ENCODE peak calls at places on chromosomes 12 and 14, in five cellular contexts. A is OCI-LY7, L is WERI-Rb-1, T is SK-N-SH, D is neural progenitor cell. B is an unnamed sample. For H3K9me3, the result is how much of the 10 kb centered on the place peaks cover.

GRCh38 chr12:122854554-122854953 is 19.3 kb downstream of the HIP1R start:
- DNase-seq in A (no peak), L (no peak), T (no peak), D (no peak), B (no peak)

GRCh38 chr14:89349196-89350008 is 67.6 kb downstream of the FOXN3 start:
- DNase-seq in A (peak), L (peak), T (peak), D (peak), B (peak)

GRCh38 chr12:75724913-75725312 is 213.5 kb upstream of the KRR1 start:
- DNase-seq in A (no peak), L (peak), T (peak), D (no peak), B (no peak)

GRCh38 chr14:42555365-42555764 is 948.7 kb downstream of the LRFN5 start:
- DNase-seq in A (no peak), L (no peak), T (no peak), D (no peak), B (no peak)

GRCh38 chr12:104356231-104357115 is 52.9 kb downstream of the EID3 start:
- DNase-seq in A (no peak), L (no peak), T (no peak), D (no peak), B (no peak)

GRCh38 chr12:2295941-2296461 is 243.2 kb downstream of the CACNA1C start:
- DNase-seq in A (peak), L (no peak), T (no peak), D (no peak), B (no peak)

GRCh38 chr12:113173081-113173698 is 12.1 kb downstream of the DDX54 start:
- DNase-seq in A (peak), L (no peak), T (no peak), D (no peak), B (no peak)

GRCh38 chr14:51283402-51283825 is 43.4 kb downstream of the TMX1 start:
- DNase-seq in A (peak), L (peak), T (peak), D (peak), B (peak)

GRCh38 chr12:31859232-31859977 is 99.8 kb upstream of the RESF1 start:
- DNase-seq in A (peak), L (no peak), T (no peak), D (no peak), B (no peak)
- H3K9me3 ChIP-seq in A (under half), L (under half), T (under half), D (under half), B (under half)

GRCh38 chr12:16135323-16135722 is 142.2 kb downstream of the SLC15A5 start:
- DNase-seq in A (no peak), L (no peak), T (no peak), D (no peak), B (no peak)
- H3K9me3 ChIP-seq in A (under half), L (under half), T (under half), D (under half), B (under half)

DNA sequence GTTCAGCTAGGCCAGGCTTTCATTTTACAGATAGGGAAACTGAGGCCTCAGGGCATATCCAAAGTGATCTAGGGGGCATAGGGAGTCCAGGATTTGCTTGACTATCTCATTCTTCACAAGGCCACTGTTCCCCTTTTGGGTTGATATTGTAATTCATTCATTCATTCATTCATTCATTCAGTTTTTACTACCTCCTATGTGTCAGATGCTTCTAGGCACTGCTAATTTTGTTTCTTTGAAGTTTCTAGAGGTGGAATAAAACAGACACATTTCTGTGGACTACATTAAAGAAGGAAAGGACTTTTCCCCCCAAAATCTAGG is 281.2 kb downstream of the ZFP36L1 start:
- DNase-seq in A (no peak), L (no peak), T (no peak), D (no peak), B (no peak)
- H3K9me3 ChIP-seq in A (under half), L (under half), T (under half), D (under half), B (under half)

GRCh38 chr14:105853907-105854599 is 327.7 kb downstream of the TMEM121 start:
- DNase-seq in A (peak), L (no peak), T (no peak), D (no peak), B (no peak)

GRCh38 chr14:105853089-105853906 is 326.9 kb downstream of the TMEM121 start:
- DNase-seq in A (peak), L (no peak), T (peak), D (no peak), B (no peak)

GRCh38 chr14:105850853-105851581 is 324.6 kb downstream of the TMEM121 start:
- DNase-seq in A (peak), L (no peak), T (peak), D (no peak), B (no peak)

GRCh38 chr14:105851716-105852377 is 325.5 kb downstream of the TMEM121 start:
- DNase-seq in A (peak), L (no peak), T (peak), D (no peak), B (no peak)

GRCh38 chr14:105852378-105853088 is 326.1 kb downstream of the TMEM121 start:
- DNase-seq in A (peak), L (no peak), T (peak), D (no peak), B (no peak)
- H3K9me3 ChIP-seq in A (under half), L (under half), T (under half), D (under half), B (under half)

DNA sequence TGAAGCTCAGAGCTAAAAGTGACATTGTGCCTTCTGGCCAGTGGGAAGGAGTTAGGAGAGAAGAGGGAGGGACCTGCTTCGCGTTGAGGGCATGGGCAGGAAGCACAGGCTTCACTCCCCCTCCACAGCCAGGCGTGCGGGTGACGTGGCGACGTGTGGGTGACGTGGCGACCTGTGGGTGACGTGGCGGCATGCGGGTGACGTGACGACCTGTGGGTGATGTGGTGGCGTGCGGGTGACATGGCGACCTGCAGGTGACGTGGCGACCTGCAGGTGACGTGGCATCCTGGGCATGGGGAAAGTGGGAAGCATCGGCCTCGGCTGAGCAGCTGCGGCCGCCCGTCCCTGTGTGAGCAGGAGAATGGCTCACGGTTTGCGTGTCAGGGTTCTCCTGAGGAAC is 8.2 kb upstream of the GALNT9 start:
- DNase-seq in A (no peak), L (no peak), T (no peak), D (no peak), B (no peak)
- H3K9me3 ChIP-seq in A (under half), L (under half), T (under half), D (under half), B (under half)

GRCh38 chr12:72472350-72472749 is 200.2 kb downstream of the TRHDE start:
- DNase-seq in A (peak), L (no peak), T (no peak), D (no peak), B (no peak)

GRCh38 chr12:72471806-72472205 is 199.6 kb downstream of the TRHDE start:
- DNase-seq in A (no peak), L (no peak), T (no peak), D (peak), B (peak)

GRCh38 chr12:72465940-72466630 is 193.9 kb downstream of the TRHDE start:
- DNase-seq in A (no peak), L (no peak), T (no peak), D (no peak), B (no peak)

GRCh38 chr12:72467985-72468384 is 195.8 kb downstream of the TRHDE start:
- DNase-seq in A (no peak), L (no peak), T (no peak), D (no peak), B (no peak)

GRCh38 chr12:72468505-72468904 is 196.3 kb downstream of the TRHDE start:
- DNase-seq in A (no peak), L (no peak), T (no peak), D (no peak), B (no peak)
- H3K9me3 ChIP-seq in A (under half), L (under half), T (under half), D (under half), B (under half)

GRCh38 chr14:27727371-27727770 is 1039.2 kb upstream of the FOXG1 start:
- DNase-seq in A (no peak), L (no peak), T (no peak), D (no peak), B (no peak)
- H3K9me3 ChIP-seq in A (under half), L (under half), T (under half), D (under half), B (under half)

DNA sequence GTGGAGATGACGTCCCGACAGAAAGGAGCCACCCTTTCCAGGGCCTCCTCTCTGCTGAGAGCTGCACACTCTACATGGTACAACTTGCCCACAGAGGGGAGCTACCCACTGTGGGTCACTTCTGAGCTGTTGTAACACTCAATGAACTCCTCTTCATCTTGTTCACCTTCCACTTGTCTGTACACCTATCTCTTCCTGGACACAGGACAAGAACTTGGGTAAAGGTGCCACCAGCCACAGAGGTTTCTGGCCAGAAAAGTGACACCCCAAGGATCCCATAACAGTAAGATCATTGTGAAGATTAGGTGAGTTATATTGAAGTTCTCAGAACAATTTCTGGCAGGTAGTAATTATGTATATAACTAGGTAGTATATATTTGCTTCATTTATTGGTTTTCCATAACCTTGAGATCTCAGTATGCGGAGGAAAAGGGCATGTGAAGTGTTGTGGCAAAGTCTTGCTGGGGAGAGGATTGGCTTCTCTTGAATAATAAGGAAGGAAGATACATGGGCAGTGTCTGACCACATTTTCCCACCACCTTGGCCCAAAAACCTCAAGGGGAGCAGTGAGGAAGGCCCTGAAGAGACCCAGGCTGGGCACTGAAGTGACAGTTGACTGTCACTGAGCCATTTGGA is 34.2 kb downstream of the KRT76 start:
- DNase-seq in A (no peak), L (no peak), T (no peak), D (no peak), B (no peak)
- H3K9me3 ChIP-seq in A (under half), L (under half), T (under half), D (under half), B (under half)

GRCh38 chr14:29421156-29421728 is 506.4 kb downstream of the PRKD1 start:
- DNase-seq in A (no peak), L (no peak), T (no peak), D (no peak), B (no peak)
- H3K9me3 ChIP-seq in A (under half), L (under half), T (under half), D (under half), B (under half)

GRCh38 chr12:120136093-120136770 is 19.7 kb upstream of the RAB35 start:
- DNase-seq in A (no peak), L (peak), T (no peak), D (no peak), B (no peak)
- H3K9me3 ChIP-seq in A (under half), L (under half), T (under half), D (under half), B (under half)

B was measured in NT2/D1.